ENCODE peak calls at places on chromosomes 16 and 17, in seven cellular contexts. One of them, this sample, is unnamed. For H3K36me3, the result is how much of the 10 kb centered on the place peaks cover.

GRCh38 chr17:9905902-9906301 is 831 bp upstream of the RCVRN start:
- DNase-seq in transverse colon: no peak
- DNase-seq in GM12878: no peak
- DNase-seq in tibial nerve: no peak
- DNase-seq in suprapubic skin: no peak
- DNase-seq in stomach: no peak
- DNase-seq in K562: peak
- DNase-seq in this sample: no peak

GRCh38 chr16:28574925-28575324 is 21.2 kb downstream of the SGF29 start:
- DNase-seq in transverse colon: no peak
- DNase-seq in GM12878: no peak
- DNase-seq in suprapubic skin: no peak
- DNase-seq in tibial nerve: no peak
- DNase-seq in K562: no peak
- DNase-seq in stomach: no peak
- DNase-seq in this sample: no peak

GRCh38 chr17:62627219-62627903 is at the start of gene MRC2:
- DNase-seq in suprapubic skin: no peak
- DNase-seq in K562: peak
- DNase-seq in tibial nerve: no peak
- DNase-seq in transverse colon: peak
- DNase-seq in stomach: no peak
- DNase-seq in GM12878: no peak
- DNase-seq in this sample: peak

GRCh38 chr17:43723697-43724359 is 34.8 kb downstream of the SOST start:
- DNase-seq in GM12878: no peak
- DNase-seq in suprapubic skin: no peak
- DNase-seq in tibial nerve: no peak
- DNase-seq in stomach: no peak
- DNase-seq in K562: no peak
- DNase-seq in transverse colon: no peak
- DNase-seq in this sample: no peak

GRCh38 chr17:15502315-15503112 is 35.1 kb upstream of the CDRT4 start:
- DNase-seq in suprapubic skin: peak
- DNase-seq in tibial nerve: peak
- DNase-seq in transverse colon: peak
- DNase-seq in stomach: peak
- DNase-seq in GM12878: no peak
- DNase-seq in K562: peak
- DNase-seq in this sample: peak

GRCh38 chr16:85759631-85760419 is 8.9 kb upstream of the C16orf74 start:
- DNase-seq in tibial nerve: no peak
- DNase-seq in stomach: peak
- DNase-seq in K562: peak
- DNase-seq in suprapubic skin: no peak
- DNase-seq in GM12878: no peak
- DNase-seq in transverse colon: peak
- DNase-seq in this sample: no peak

GRCh38 chr17:31413871-31414589 is 22.6 kb downstream of the RAB11FIP4 start:
- DNase-seq in GM12878: no peak
- DNase-seq in stomach: no peak
- DNase-seq in tibial nerve: no peak
- DNase-seq in transverse colon: no peak
- DNase-seq in suprapubic skin: no peak
- DNase-seq in K562: no peak
- DNase-seq in this sample: peak

GRCh38 chr16:67415872-67416793 is at the start of gene ZDHHC1:
- DNase-seq in K562: peak
- DNase-seq in GM12878: no peak
- DNase-seq in tibial nerve: no peak
- DNase-seq in suprapubic skin: peak
- DNase-seq in transverse colon: peak
- DNase-seq in stomach: peak
- DNase-seq in this sample: peak

GRCh38 chr17:31580331-31581021 is 189.0 kb downstream of the RAB11FIP4 start:
- DNase-seq in K562: no peak
- DNase-seq in suprapubic skin: no peak
- DNase-seq in stomach: peak
- DNase-seq in tibial nerve: no peak
- DNase-seq in transverse colon: no peak
- DNase-seq in GM12878: no peak
- DNase-seq in this sample: no peak

GRCh38 chr17:71922439-71922838 is 198.4 kb upstream of the SOX9 start:
- DNase-seq in stomach: no peak
- DNase-seq in suprapubic skin: no peak
- DNase-seq in K562: no peak
- DNase-seq in GM12878: peak
- DNase-seq in transverse colon: no peak
- DNase-seq in tibial nerve: no peak
- DNase-seq in this sample: no peak

GRCh38 chr17:55320594-55321506 is 56.1 kb downstream of the HLF start:
- DNase-seq in suprapubic skin: no peak
- DNase-seq in transverse colon: no peak
- DNase-seq in GM12878: no peak
- DNase-seq in tibial nerve: no peak
- DNase-seq in stomach: peak
- DNase-seq in K562: no peak
- DNase-seq in this sample: no peak

GRCh38 chr17:50036455-50037320 is 19.2 kb upstream of the ITGA3 start:
- DNase-seq in GM12878: no peak
- DNase-seq in suprapubic skin: no peak
- DNase-seq in tibial nerve: peak
- DNase-seq in stomach: no peak
- DNase-seq in transverse colon: no peak
- DNase-seq in K562: no peak
- DNase-seq in this sample: no peak

GRCh38 chr17:29612404-29613370 is 10.0 kb downstream of the CORO6 start:
- DNase-seq in transverse colon: no peak
- DNase-seq in suprapubic skin: peak
- DNase-seq in tibial nerve: no peak
- DNase-seq in K562: no peak
- DNase-seq in stomach: no peak
- DNase-seq in GM12878: no peak
- DNase-seq in this sample: peak

GRCh38 chr17:29614345-29615047 is 8.2 kb downstream of the CORO6 start:
- DNase-seq in K562: no peak
- DNase-seq in GM12878: no peak
- DNase-seq in transverse colon: no peak
- DNase-seq in stomach: no peak
- DNase-seq in suprapubic skin: peak
- DNase-seq in tibial nerve: no peak
- DNase-seq in this sample: no peak

GRCh38 chr17:29613371-29613837 is 9.3 kb downstream of the CORO6 start:
- DNase-seq in stomach: peak
- DNase-seq in tibial nerve: peak
- DNase-seq in GM12878: no peak
- DNase-seq in suprapubic skin: peak
- DNase-seq in transverse colon: peak
- DNase-seq in K562: no peak
- DNase-seq in this sample: peak

GRCh38 chr17:29615048-29615385 is 7.7 kb downstream of the CORO6 start:
- DNase-seq in K562: peak
- DNase-seq in stomach: no peak
- DNase-seq in transverse colon: peak
- DNase-seq in tibial nerve: no peak
- DNase-seq in suprapubic skin: peak
- DNase-seq in GM12878: no peak
- DNase-seq in this sample: no peak

GRCh38 chr17:29613856-29614255 is 8.9 kb downstream of the CORO6 start:
- DNase-seq in K562: no peak
- DNase-seq in GM12878: no peak
- DNase-seq in stomach: no peak
- DNase-seq in suprapubic skin: peak
- DNase-seq in tibial nerve: no peak
- DNase-seq in transverse colon: no peak
- DNase-seq in this sample: peak
- H3K4me3 ChIP-seq in K562: no peak
- H3K4me3 ChIP-seq in GM12878: peak
- H3K4me3 ChIP-seq in stomach: peak
- H3K4me3 ChIP-seq in suprapubic skin: peak
- H3K4me3 ChIP-seq in tibial nerve: peak
- H3K4me3 ChIP-seq in transverse colon: no peak
- H3K4me3 ChIP-seq in this sample: peak

DNA sequence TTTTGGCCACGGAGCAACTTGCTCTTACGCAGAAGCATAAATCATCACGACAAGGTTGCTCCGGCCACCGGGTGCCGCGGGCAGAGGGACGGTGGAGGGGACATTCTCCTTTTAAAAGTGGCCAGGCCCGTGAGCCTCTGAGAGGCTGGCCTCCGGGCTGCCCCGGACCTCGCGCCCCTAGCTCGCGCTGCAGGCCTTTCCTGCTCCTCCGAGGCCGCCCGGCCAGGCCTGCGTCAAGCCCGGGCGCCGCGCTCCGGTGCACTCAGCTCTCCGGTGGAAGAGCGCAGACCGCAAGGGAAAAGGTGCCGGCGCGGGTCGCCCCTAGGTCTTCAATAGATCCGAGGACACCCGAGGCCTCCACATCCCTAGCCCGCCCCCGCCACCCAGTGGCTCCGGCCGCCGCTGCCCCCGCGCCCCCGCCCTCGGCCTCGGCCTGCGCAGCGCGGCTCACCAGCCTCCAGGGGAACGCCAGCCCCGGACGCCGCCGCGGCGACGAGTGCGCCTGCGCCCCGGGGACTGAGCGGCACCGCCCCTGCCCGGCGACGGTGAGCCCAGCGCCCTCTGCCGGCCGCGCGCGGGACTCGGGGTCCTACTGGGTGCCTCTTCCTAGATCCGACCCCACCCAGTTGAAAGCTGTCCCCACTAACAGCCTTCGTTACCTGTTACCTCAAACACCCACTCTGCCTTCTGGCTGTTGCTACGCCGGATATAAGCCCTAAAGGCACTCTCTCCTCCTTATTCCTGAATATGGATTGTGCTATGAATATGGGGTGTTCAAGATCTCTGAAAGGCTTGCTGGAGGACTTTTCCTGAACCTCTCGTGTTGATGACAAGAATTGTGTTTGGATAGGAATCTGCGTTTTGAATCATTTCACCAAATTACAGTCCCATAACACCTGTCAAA is at the start of gene LYRM9:
- DNase-seq in transverse colon: peak
- DNase-seq in suprapubic skin: peak
- DNase-seq in tibial nerve: peak
- DNase-seq in stomach: peak
- DNase-seq in GM12878: peak
- DNase-seq in K562: peak
- DNase-seq in this sample: peak
- TF ChIP-seq EP300 in transverse colon: no peak
- TF ChIP-seq EP300 in suprapubic skin: no peak
- TF ChIP-seq EP300 in tibial nerve: peak
- TF ChIP-seq EP300 in stomach: no peak
- TF ChIP-seq EP300 in GM12878: no peak
- TF ChIP-seq EP300 in K562: no peak
- TF ChIP-seq EP300 in this sample: no peak

GRCh38 chr17:69801368-69801767 is 273.7 kb upstream of the KCNJ16 start:
- DNase-seq in K562: no peak
- DNase-seq in suprapubic skin: no peak
- DNase-seq in transverse colon: no peak
- DNase-seq in GM12878: no peak
- DNase-seq in stomach: no peak
- DNase-seq in tibial nerve: no peak
- DNase-seq in this sample: no peak

GRCh38 chr17:69800870-69801269 is 274.2 kb upstream of the KCNJ16 start:
- DNase-seq in stomach: no peak
- DNase-seq in K562: no peak
- DNase-seq in transverse colon: no peak
- DNase-seq in tibial nerve: no peak
- DNase-seq in suprapubic skin: no peak
- DNase-seq in GM12878: no peak
- DNase-seq in this sample: no peak

DNA sequence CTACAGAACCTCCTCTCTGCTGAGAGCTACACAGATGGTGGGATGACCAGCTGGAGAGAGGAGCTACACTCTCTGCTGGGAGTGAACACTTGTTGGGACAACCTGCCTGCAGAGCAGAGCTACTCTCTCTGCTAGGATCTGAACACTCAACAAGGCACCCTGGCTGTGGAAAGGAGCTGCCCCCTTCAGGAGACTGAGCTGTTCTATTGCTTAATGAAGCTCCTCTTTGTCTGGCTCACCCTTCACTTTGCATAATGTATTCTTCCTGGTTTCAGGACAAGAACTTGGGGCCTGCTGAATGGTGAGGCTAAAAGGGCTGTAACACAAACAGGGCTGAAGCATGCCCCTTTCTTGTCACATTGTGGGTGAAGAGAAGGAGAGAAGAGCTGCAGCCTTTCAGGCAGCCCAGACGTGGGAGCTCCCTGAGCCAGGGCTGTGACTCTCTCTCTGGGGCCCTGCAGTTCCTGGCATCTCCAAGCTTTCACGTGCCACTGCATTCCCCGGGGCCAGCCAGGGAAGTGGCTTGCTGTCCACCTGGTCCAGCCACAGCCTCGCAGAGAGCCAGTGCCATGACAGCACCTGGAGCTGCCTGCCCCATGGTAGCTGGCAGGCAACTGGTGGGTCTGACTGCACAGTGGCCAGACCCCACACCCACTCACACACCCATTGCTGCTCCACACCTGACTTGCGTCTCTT is 272.8 kb upstream of the KCNJ16 start:
- DNase-seq in suprapubic skin: no peak
- DNase-seq in transverse colon: no peak
- DNase-seq in GM12878: no peak
- DNase-seq in stomach: no peak
- DNase-seq in tibial nerve: no peak
- DNase-seq in K562: no peak
- DNase-seq in this sample: no peak
- H3K36me3 ChIP-seq in suprapubic skin: under half
- H3K36me3 ChIP-seq in transverse colon: under half
- H3K36me3 ChIP-seq in GM12878: under half
- H3K36me3 ChIP-seq in stomach: under half
- H3K36me3 ChIP-seq in tibial nerve: under half
- H3K36me3 ChIP-seq in K562: under half
- H3K36me3 ChIP-seq in this sample: under half

DNA sequence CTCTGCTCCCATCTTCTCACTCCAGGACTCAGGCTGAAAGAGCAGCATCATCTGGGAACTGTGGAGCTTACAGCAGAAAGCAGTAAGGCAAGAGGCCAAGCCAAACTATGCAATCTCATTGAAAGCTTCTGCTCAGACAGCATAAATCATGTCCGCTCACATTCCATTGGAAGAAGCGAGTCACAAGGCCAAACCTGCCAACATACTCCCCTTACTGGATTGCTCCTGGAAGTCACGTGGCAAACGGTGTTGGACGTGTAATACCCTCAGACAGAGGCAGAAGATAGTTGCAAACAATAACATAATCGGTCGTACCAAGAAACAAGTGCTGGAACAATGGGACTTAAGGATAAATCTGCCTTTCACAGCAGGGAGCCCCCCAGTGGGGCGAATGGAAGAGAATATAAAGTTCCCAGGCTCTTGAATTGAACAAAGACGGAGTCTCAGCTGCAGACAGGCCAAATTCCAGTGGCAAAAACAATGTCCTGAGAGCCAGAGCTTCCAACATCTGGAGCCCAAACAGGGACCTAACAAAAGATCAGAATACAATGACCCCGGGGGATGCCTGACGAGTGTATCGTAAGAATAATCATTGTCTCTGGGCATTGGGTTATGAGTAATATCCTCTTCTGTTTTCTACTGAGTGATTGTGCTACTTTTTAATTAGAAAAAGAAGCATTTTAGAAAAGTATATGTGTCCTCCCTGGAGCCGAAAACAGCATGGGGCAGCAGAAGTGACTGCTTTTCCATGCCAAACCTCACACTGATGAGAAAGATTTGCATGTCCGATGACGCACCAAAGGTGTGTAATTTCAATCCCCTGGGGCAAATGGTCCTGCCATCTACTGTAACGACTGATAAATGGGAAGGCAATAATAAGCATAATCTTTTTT is 68.4 kb downstream of the CMC2 start:
- DNase-seq in transverse colon: peak
- DNase-seq in stomach: no peak
- DNase-seq in suprapubic skin: peak
- DNase-seq in tibial nerve: no peak
- DNase-seq in K562: no peak
- DNase-seq in GM12878: no peak
- DNase-seq in this sample: peak
- H3K4me3 ChIP-seq in transverse colon: no peak
- H3K4me3 ChIP-seq in stomach: no peak
- H3K4me3 ChIP-seq in suprapubic skin: no peak
- H3K4me3 ChIP-seq in tibial nerve: no peak
- H3K4me3 ChIP-seq in K562: no peak
- H3K4me3 ChIP-seq in GM12878: no peak
- H3K4me3 ChIP-seq in this sample: no peak

This sample was measured in sigmoid colon.